ENCODE peak calls at places on chromosome 20, in nine cellular contexts. U is heart left ventricle, D is sigmoid colon, X is psoas muscle, Q is H9, K is esophagus squamous epithelium, S is left lung, T is SK-N-SH, V is ovary. I is an unnamed sample.

GRCh38 chr20:63232235-63233060 is 3.3 kb upstream of the BIRC7 start:
- DNase-seq in S (no peak), K (no peak), U (no peak), V (no peak), D (no peak), T (no peak), Q (no peak), X (no peak), I (no peak)

GRCh38 chr20:46543033-46543432 is 7.4 kb downstream of the OCSTAMP start:
- DNase-seq in K (no peak), T (no peak), V (no peak), X (no peak), D (no peak), U (no peak), Q (no peak), S (no peak), I (no peak)

GRCh38 chr20:219290-220115 is 7.6 kb upstream of the DEFB129 start:
- DNase-seq in U (no peak), V (no peak), K (no peak), X (no peak), S (no peak), T (peak; percentile 34), Q (peak; percentile 31), D (no peak), I (no peak)

GRCh38 chr20:61842011-61842410 is 223.7 kb downstream of the TAF4 start:
- DNase-seq in T (peak; percentile 45), D (no peak), X (peak; percentile 12), V (no peak), S (no peak), U (no peak), K (no peak), Q (no peak), I (no peak)

GRCh38 chr20:7136886-7137285 is 369.4 kb downstream of the BMP2 start:
- DNase-seq in S (no peak), Q (no peak), D (no peak), U (no peak), K (no peak), X (no peak), T (no peak), V (no peak), I (no peak)

GRCh38 chr20:57291003-57291402 is 24.6 kb upstream of the BMP7 start:
- DNase-seq in T (no peak), S (no peak), X (no peak), U (no peak), K (no peak), D (no peak), V (no peak), Q (peak; percentile 69), I (no peak)

GRCh38 chr20:21202284-21202683 is 76.4 kb downstream of the KIZ start:
- DNase-seq in Q (no peak), T (no peak), D (no peak), U (no peak), K (no peak), V (no peak), S (no peak), X (no peak), I (no peak)

GRCh38 chr20:46112430-46113020 is 5.6 kb upstream of the CD40 start:
- DNase-seq in D (no peak), S (no peak), Q (no peak), U (no peak), K (no peak), V (no peak), X (no peak), T (peak; percentile 56), I (no peak)

GRCh38 chr20:10469599-10469998 is 34.5 kb downstream of the SLX4IP start:
- DNase-seq in D (peak; percentile 88), K (no peak), U (no peak), S (peak; percentile 42), T (peak; percentile 34), X (no peak), V (no peak), Q (no peak), I (peak; percentile 40)

GRCh38 chr20:11153819-11154218 is 480.0 kb upstream of the JAG1 start:
- DNase-seq in X (no peak), D (no peak), S (no peak), U (no peak), T (no peak), Q (no peak), V (no peak), K (no peak), I (no peak)

GRCh38 chr20:19888269-19888669 is 128.9 kb upstream of the NAA20 start:
- DNase-seq in K (no peak), D (peak; percentile 66), V (no peak), X (peak; percentile 60), T (no peak), U (no peak), Q (no peak), S (no peak), I (no peak)

GRCh38 chr20:30168800-30169138 is 1088.7 kb upstream of the DEFB115 start:
- DNase-seq in K (no peak), T (peak; percentile 14), U (no peak), X (no peak), D (no peak), S (no peak), V (no peak), Q (no peak), I (no peak)

GRCh38 chr20:3711418-3712043 is 869 bp downstream of the SIGLEC1 start:
- DNase-seq in V (no peak), S (no peak), Q (no peak), U (peak; percentile 41), X (no peak), D (no peak), T (no peak), K (no peak), I (no peak)

GRCh38 chr20:53841741-53842140 is 228.7 kb downstream of the BCAS1 start:
- DNase-seq in K (no peak), T (no peak), D (no peak), X (no peak), V (no peak), U (no peak), Q (no peak), S (no peak), I (no peak)

GRCh38 chr20:53840462-53841000 is 229.9 kb downstream of the BCAS1 start:
- DNase-seq in V (no peak), U (no peak), T (no peak), S (no peak), K (no peak), D (no peak), X (no peak), Q (no peak), I (no peak)

GRCh38 chr20:53838311-53838873 is 232.0 kb downstream of the BCAS1 start:
- DNase-seq in Q (no peak), V (no peak), K (no peak), D (no peak), S (no peak), X (no peak), T (no peak), U (no peak), I (no peak)

GRCh38 chr20:53837126-53837826 is 233.1 kb downstream of the BCAS1 start:
- DNase-seq in Q (no peak), K (no peak), X (no peak), S (no peak), U (no peak), D (no peak), T (no peak), V (no peak), I (no peak)

GRCh38 chr20:53839423-53840176 is 230.8 kb downstream of the BCAS1 start:
- DNase-seq in Q (no peak), S (peak; percentile 48), V (no peak), U (peak; percentile 68), D (no peak), K (no peak), X (no peak), T (no peak), I (no peak)
- H3K27ac ChIP-seq in Q (no peak overlapping the region), S (no peak overlapping the region), V (no peak overlapping the region), U (no peak overlapping the region), D (no peak overlapping the region), K (peak overlapping the region; percentile 42), X (no peak overlapping the region), T (no peak overlapping the region), I (no peak overlapping the region)

DNA sequence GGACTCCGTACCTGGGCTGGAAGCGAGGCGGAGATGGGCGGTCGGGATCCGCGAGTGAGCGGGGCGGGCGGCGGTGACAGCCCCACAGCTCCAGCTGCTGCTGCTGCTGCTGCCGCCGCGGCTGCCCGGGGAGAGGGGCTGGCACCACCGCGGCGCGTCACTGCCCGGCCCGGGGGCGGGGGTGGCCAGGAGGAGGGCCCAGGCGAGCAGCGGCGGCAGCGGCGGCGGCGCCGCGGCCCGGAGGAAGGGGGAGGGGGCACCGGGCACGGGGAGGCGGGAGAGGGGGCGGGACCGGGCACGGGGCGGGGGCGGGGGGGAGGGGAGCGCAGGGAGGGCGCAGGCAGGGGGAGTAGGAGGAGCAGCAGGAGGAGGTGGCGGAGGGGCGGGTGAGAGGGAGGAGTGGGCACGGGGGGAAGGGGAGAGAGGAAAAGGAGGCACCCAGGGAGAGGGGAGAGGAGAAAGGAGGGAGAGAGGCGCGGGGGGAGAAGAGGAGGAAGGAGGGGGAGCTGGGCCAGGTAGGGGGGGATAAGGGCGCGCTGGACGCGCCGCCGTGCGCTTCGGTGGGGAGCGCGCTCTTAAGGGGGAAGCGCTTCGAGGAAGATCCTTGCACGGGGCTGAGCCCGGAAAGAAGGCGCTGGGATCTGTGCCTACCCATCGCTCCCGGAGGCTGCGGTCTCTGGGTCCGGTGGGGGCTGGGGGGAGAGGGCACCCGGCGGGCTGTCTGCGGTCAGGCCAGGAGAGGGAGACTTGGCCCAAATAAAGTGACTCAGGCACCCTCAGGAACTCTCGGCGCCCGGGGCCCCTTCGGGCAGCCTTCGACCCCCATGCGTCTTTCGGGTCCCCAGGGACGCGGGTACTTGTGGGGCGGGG is 101.5 kb downstream of the NOL4L start:
- DNase-seq in V (peak; percentile 76), Q (peak; percentile 92), X (peak; percentile 71), D (peak; percentile 86), S (peak; percentile 74), U (peak; percentile 86), K (no peak), T (peak; percentile 96), I (peak; percentile 69)
- TF ChIP-seq CTCF in V (no peak), Q (peak; percentile 31), X (no peak), D (no peak), S (no peak), U (no peak), K (no peak), T (peak; percentile 11), I (no peak)

GRCh38 chr20:22453244-22454080 is 130.9 kb downstream of the FOXA2 start:
- DNase-seq in S (no peak), U (no peak), V (no peak), T (peak; percentile 25), X (no peak), K (no peak), D (no peak), Q (no peak), I (no peak)
- H3K27ac ChIP-seq in S (no peak overlapping the region), U (no peak overlapping the region), V (no peak overlapping the region), T (no peak overlapping the region), X (no peak overlapping the region), K (no peak overlapping the region), D (no peak overlapping the region), Q (no peak overlapping the region), I (no peak overlapping the region)

DNA sequence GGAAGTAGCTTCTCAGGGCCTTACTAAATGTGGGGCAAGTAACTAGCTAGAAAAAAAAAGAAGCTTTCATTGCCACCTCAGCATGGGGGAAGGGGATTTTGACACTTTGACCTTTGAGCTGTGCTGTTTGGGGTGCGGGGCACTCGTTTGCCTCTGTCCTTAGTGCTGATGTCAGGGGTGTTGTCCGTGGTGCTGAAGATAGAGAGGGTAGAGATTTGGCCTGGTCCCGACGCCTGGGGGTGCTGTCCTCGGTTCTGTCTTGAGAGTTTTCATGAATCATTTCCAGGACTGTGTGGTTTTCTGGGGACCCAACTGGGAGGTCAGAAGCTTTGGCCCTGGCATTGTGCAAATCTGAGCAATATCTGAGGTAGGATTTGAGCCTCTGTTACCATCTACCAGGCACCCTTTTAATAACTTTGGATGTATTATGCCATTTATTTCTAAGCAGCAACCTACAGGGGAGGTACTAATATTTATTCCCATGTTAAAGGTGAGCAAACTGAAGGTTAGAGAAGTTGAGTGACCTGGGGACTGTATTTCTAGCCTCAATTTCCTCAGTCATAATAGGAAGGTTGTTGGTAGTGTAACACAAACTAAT is 78.0 kb downstream of the DLGAP4 start:
- DNase-seq in U (no peak), S (no peak), Q (peak; percentile 85), X (no peak), D (no peak), T (no peak), K (no peak), V (peak; percentile 26), I (peak; percentile 56)
- TF ChIP-seq CTCF in U (no peak), S (no peak), Q (peak; percentile 57), X (no peak), D (no peak), T (no peak), K (no peak), V (no peak), I (no peak)